ENCODE peak calls at places on chromosomes 13 and 19, in six cellular contexts. R is fibroblast of lung, D is MM.1S, P is astrocyte, T is IMR-90, N is K562. L is an unnamed sample.

GRCh38 chr19:40530091-40530901 is 46.4 kb upstream of the SHKBP1 start:
- DNase-seq in R (no peak), D (no peak), P (no peak), T (no peak), N (peak; percentile 91), L (peak; percentile 42)

GRCh38 chr19:55012294-55012693 is 25.8 kb downstream of the GP6 start:
- DNase-seq in R (no peak), D (no peak), P (no peak), T (no peak), N (no peak), L (no peak)

GRCh38 chr19:42113641-42114348 is 18.5 kb downstream of the POU2F2 start:
- DNase-seq in R (peak; percentile 87), D (no peak), P (peak; percentile 97), T (peak; percentile 99), N (no peak), L (peak; percentile 95)

GRCh38 chr19:3368848-3369336 is 2.5 kb downstream of the NFIC start:
- DNase-seq in R (peak; percentile 55), D (no peak), P (no peak), T (peak; percentile 44), N (no peak), L (no peak)

GRCh38 chr13:113634279-113635047 is 23.5 kb downstream of the ATP4B start:
- DNase-seq in R (no peak), D (no peak), P (no peak), T (no peak), N (no peak), L (no peak)

GRCh38 chr13:29196409-29197074 is 376.4 kb downstream of the MTUS2 start:
- DNase-seq in R (no peak), D (peak; percentile 26), P (no peak), T (no peak), N (no peak), L (peak; percentile 4)

GRCh38 chr13:19742651-19743050 is 40.1 kb downstream of the PSPC1 start:
- DNase-seq in R (no peak), D (no peak), P (no peak), T (no peak), N (no peak), L (no peak)

GRCh38 chr13:107370036-107370785 is 802.3 kb upstream of the ARGLU1 start:
- DNase-seq in R (peak; percentile 78), D (no peak), P (peak; percentile 76), T (peak; percentile 90), N (no peak), L (no peak)

GRCh38 chr13:102788683-102789082 is 10.1 kb downstream of the POGLUT2 start:
- DNase-seq in R (no peak), D (no peak), P (no peak), T (no peak), N (no peak), L (no peak)

GRCh38 chr13:75345191-75345590 is 136.8 kb downstream of the TBC1D4 start:
- DNase-seq in R (no peak), D (no peak), P (peak; percentile 54), T (peak; percentile 57), N (no peak), L (no peak)

GRCh38 chr13:110826861-110827672 is 87.8 kb downstream of the ANKRD10 start:
- DNase-seq in R (no peak), D (no peak), P (no peak), T (no peak), N (no peak), L (no peak)

GRCh38 chr19:50542825-50543428 is 25.3 kb downstream of the LRRC4B start:
- DNase-seq in R (no peak), D (no peak), P (no peak), T (no peak), N (no peak), L (no peak)

GRCh38 chr19:55075366-55075998 is at the start of gene EPS8L1:
- DNase-seq in R (no peak), D (no peak), P (no peak), T (no peak), N (no peak), L (no peak)

GRCh38 chr19:7831452-7831851 is 1.4 kb downstream of the EVI5L start:
- DNase-seq in R (peak; percentile 36), D (no peak), P (peak; percentile 11), T (peak; percentile 34), N (peak; percentile 72), L (peak; percentile 47)

GRCh38 chr19:4066682-4067395 is at the start of gene ZBTB7A:
- DNase-seq in R (peak; percentile 76), D (peak; percentile 71), P (peak; percentile 43), T (peak; percentile 61), N (peak; percentile 88), L (peak; percentile 88)

DNA sequence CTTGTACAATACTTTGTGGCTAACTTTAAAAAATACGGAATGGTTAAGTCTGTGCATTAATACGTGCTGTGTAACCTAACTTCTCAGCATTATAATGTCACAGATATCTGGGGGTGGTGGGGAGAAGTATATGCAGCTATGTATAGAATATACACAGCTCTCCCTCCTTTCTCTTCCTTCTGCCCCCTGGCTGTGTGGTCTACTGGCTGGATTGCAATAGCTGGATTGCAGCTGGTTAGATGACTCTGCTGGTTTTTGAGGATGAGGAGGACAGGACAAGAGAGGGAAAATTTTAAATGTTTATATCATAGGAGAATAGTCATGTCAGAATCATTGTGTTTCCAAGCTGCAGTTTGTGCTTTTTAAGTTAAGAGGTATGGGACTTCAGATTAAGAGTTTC is 9.7 kb downstream of the RNASEH2B start:
- DNase-seq in R (no peak), D (no peak), P (no peak), T (peak; percentile 33), N (no peak), L (no peak)
- H4K20me1 ChIP-seq in R (no peaks in the 10 kb centered on the region), D (no peaks in the 10 kb centered on the region), P (peaks cover 18% of the 10 kb centered on the region), T (peaks cover 7% of the 10 kb centered on the region), N (no peaks in the 10 kb centered on the region), L (peaks cover 16% of the 10 kb centered on the region)

DNA sequence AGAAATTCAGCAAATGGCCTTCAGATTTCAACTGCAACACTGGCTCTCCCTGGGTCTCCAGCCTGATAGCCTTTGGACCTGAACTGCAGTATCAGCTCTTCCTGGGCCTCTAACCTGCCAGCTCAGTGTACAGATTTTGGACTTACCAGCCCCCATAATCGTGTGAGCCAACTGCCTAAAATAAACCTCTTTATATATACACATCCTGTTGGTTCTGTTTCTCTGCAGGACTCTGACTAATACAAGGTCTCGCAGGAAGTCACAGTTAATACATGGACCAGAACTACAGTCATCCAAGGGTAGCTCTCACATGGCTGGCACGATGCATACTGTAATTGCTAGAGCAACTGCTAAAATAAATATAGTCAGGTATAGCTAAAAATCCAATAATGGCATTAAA is 85.1 kb downstream of the KATNAL1 start:
- DNase-seq in R (no peak), D (no peak), P (no peak), T (peak; percentile 45), N (no peak), L (peak; percentile 5)
- H4K20me1 ChIP-seq in R (no peaks in the 10 kb centered on the region), D (no peaks in the 10 kb centered on the region), P (peaks cover 3% of the 10 kb centered on the region), T (no peaks in the 10 kb centered on the region), N (no peaks in the 10 kb centered on the region), L (no peaks in the 10 kb centered on the region)

GRCh38 chr13:91174886-91175501 is 172.5 kb upstream of the MIR17HG start:
- DNase-seq in R (no peak), D (no peak), P (no peak), T (no peak), N (no peak), L (no peak)

GRCh38 chr13:91167706-91168459 is 179.6 kb upstream of the MIR17HG start:
- DNase-seq in R (peak; percentile 64), D (no peak), P (no peak), T (no peak), N (no peak), L (no peak)

GRCh38 chr13:91169641-91170040 is 177.8 kb upstream of the MIR17HG start:
- DNase-seq in R (no peak), D (no peak), P (no peak), T (no peak), N (no peak), L (no peak)

GRCh38 chr13:91166714-91167511 is 180.6 kb upstream of the MIR17HG start:
- DNase-seq in R (no peak), D (no peak), P (no peak), T (no peak), N (no peak), L (no peak)

DNA sequence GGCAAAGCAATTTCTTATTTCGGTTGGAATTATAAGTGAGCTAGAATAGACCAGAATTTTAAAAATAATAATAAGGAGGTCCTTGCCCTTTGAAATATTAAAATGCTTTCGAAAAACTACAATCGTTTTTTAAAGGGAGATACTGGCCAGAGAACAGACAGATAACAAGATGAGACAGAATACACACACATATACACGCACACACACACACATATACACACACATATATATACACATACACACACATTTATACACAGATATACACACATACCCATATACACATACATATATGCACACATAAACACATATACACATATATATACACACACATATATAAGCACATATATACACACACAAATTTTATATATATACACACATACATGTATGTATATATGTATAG is 175.3 kb upstream of the MIR17HG start:
- DNase-seq in R (no peak), D (no peak), P (no peak), T (no peak), N (no peak), L (no peak)
- H4K20me1 ChIP-seq in R (no peaks in the 10 kb centered on the region), D (no peaks in the 10 kb centered on the region), P (no peaks in the 10 kb centered on the region), T (no peaks in the 10 kb centered on the region), N (no peaks in the 10 kb centered on the region), L (no peaks in the 10 kb centered on the region)

GRCh38 chr13:51063909-51064308 is 47.2 kb downstream of the C13orf42 start:
- DNase-seq in R (no peak), D (no peak), P (no peak), T (no peak), N (no peak), L (no peak)
- H4K20me1 ChIP-seq in R (no peaks in the 10 kb centered on the region), D (no peaks in the 10 kb centered on the region), P (no peaks in the 10 kb centered on the region), T (no peaks in the 10 kb centered on the region), N (no peaks in the 10 kb centered on the region), L (no peaks in the 10 kb centered on the region)

GRCh38 chr19:5956728-5957127 is 21.2 kb downstream of the RANBP3 start:
- DNase-seq in R (no peak), D (no peak), P (no peak), T (no peak), N (no peak), L (no peak)

GRCh38 chr19:5957132-5957531 is 20.8 kb downstream of the RANBP3 start:
- DNase-seq in R (no peak), D (no peak), P (peak; percentile 57), T (peak; percentile 62), N (no peak), L (no peak)

GRCh38 chr19:5956323-5956722 is 21.6 kb downstream of the RANBP3 start:
- DNase-seq in R (no peak), D (no peak), P (no peak), T (no peak), N (no peak), L (no peak)

GRCh38 chr19:5954293-5954692 is 23.6 kb downstream of the RANBP3 start:
- DNase-seq in R (no peak), D (no peak), P (no peak), T (peak; percentile 23), N (no peak), L (no peak)

GRCh38 chr19:5955638-5955935 is 22.4 kb downstream of the RANBP3 start:
- DNase-seq in R (peak; percentile 59), D (no peak), P (peak; percentile 51), T (peak; percentile 47), N (no peak), L (no peak)
- H4K20me1 ChIP-seq in R (peaks cover 1% of the 10 kb centered on the region), D (peaks cover 35% of the 10 kb centered on the region), P (peaks cover 98% of the 10 kb centered on the region), T (peaks cover 92% of the 10 kb centered on the region), N (peaks cover 42% of the 10 kb centered on the region), L (no peaks in the 10 kb centered on the region)